ENCODE peak calls at places on chromosomes 4 and X, in seven cellular contexts. O, A, Q, J, F, P and X are unnamed samples.

GRCh38 chrX:48472225-48472624 is 2.2 kb upstream of the SLC38A5 start:
- DNase-seq in O (peak; percentile 11), A (no peak), Q (no peak), J (no peak), F (no peak), P (no peak), X (no peak)

GRCh38 chr4:153729901-153730300 is 29.9 kb downstream of the RNF175 start:
- DNase-seq in O (no peak), A (no peak), Q (no peak), J (no peak), F (no peak), P (no peak), X (no peak)

GRCh38 chr4:54498661-54499111 is 159.1 kb upstream of the KIT start:
- DNase-seq in O (no peak), A (no peak), Q (no peak), J (no peak), F (no peak), P (no peak), X (no peak)

GRCh38 chrX:42098897-42099296 is 175.5 kb upstream of the CASK start:
- DNase-seq in O (peak; percentile 2), A (no peak), Q (no peak), J (no peak), F (no peak), P (no peak), X (no peak)

GRCh38 chr4:119627267-119628190 is 1.1 kb downstream of the PDE5A start:
- DNase-seq in O (peak; percentile 92), A (no peak), Q (peak; percentile 63), J (no peak), F (peak; percentile 68), P (peak; percentile 54), X (peak; percentile 75)

GRCh38 chr4:72374156-72374555 is 194.9 kb downstream of the ADAMTS3 start:
- DNase-seq in O (no peak), A (no peak), Q (no peak), J (no peak), F (no peak), P (no peak), X (no peak)

GRCh38 chr4:53098681-53099121 is 236.6 kb downstream of the RASL11B start:
- DNase-seq in O (no peak), A (no peak), Q (no peak), J (no peak), F (no peak), P (no peak), X (no peak)

GRCh38 chr4:57048590-57049304 is 61.4 kb downstream of the IGFBP7 start:
- DNase-seq in O (no peak), A (no peak), Q (no peak), J (no peak), F (no peak), P (no peak), X (no peak)

GRCh38 chr4:42627887-42628646 is 28.8 kb downstream of the ATP8A1 start:
- DNase-seq in O (no peak), A (peak; percentile 97), Q (no peak), J (no peak), F (peak; percentile 15), P (no peak), X (no peak)

GRCh38 chr4:148834804-148835598 is 392.8 kb upstream of the NR3C2 start:
- DNase-seq in O (no peak), A (no peak), Q (no peak), J (no peak), F (no peak), P (no peak), X (no peak)

GRCh38 chrX:77698242-77698641 is 87.8 kb downstream of the ATRX start:
- DNase-seq in O (no peak), A (no peak), Q (no peak), J (no peak), F (no peak), P (no peak), X (no peak)

GRCh38 chrX:22081475-22082092 is 49.5 kb downstream of the PHEX start:
- DNase-seq in O (peak; percentile 22), A (no peak), Q (peak; percentile 62), J (peak; percentile 18), F (no peak), P (peak; percentile 3), X (no peak)

GRCh38 chr4:109434007-109434792 is 585 bp downstream of the SEC24B start:
- DNase-seq in O (peak; percentile 64), A (no peak), Q (peak; percentile 48), J (peak; percentile 18), F (no peak), P (no peak), X (no peak)

GRCh38 chr4:40515398-40516293 is 114.0 kb downstream of the RBM47 start:
- DNase-seq in O (no peak), A (peak; percentile 95), Q (peak; percentile 93), J (peak; percentile 64), F (peak; percentile 50), P (no peak), X (peak; percentile 54)

GRCh38 chr4:63717384-63717783 is 691.9 kb downstream of the TECRL start:
- DNase-seq in O (peak; percentile 3), A (peak; percentile 3), Q (peak; percentile 1), J (peak; percentile 21), F (no peak), P (no peak), X (no peak)

GRCh38 chr4:61273237-61273636 is 73.1 kb downstream of the ADGRL3 start:
- DNase-seq in O (no peak), A (no peak), Q (no peak), J (no peak), F (no peak), P (no peak), X (no peak)

GRCh38 chr4:183350317-183351071 is 28.3 kb upstream of the CLDN24 start:
- DNase-seq in O (no peak), A (no peak), Q (no peak), J (no peak), F (no peak), P (no peak), X (no peak)

GRCh38 chr4:183747931-183748664 is 89.0 kb downstream of the TRAPPC11 start:
- DNase-seq in O (peak; percentile 48), A (no peak), Q (no peak), J (no peak), F (no peak), P (no peak), X (no peak)

GRCh38 chr4:168619266-168619631 is 122.4 kb downstream of the PALLD start:
- DNase-seq in O (no peak), A (no peak), Q (no peak), J (no peak), F (no peak), P (no peak), X (no peak)

GRCh38 chr4:186554485-186554884 is 882 bp downstream of the MTNR1A start:
- DNase-seq in O (no peak), A (no peak), Q (peak; percentile 42), J (peak; percentile 14), F (no peak), P (no peak), X (no peak)

GRCh38 chrX:128884430-128884829 is 638.9 kb downstream of the SMARCA1 start:
- DNase-seq in O (no peak), A (no peak), Q (no peak), J (no peak), F (no peak), P (no peak), X (no peak)

DNA sequence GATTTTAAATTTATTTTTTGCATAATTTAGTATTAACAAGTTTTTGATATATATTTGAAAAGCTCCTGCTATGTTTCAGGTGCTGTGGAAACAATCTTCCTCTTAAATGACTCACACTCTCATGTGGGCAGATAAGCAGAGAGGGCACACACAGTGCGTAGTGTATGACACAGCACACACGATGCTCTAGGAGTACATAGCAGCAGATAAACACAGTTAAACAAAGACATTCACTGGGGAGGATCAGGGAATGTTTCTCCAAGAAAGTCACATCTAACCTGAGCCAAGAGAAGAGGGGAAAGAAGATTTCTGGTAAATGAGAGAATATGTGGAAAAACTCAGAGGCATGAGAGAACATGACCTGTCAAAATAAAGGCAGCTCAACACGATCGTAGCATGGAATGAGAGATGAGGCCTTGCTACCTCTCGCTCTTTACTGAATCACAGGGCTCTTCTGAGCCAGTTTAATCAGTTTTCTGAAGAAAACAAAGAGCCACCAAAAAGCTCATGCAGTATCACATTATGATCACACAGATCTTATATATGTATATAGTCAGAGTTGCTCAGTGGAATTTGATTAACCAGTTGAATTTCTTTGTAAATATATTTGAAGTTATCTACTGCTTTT is 251.0 kb downstream of the ANK2 start:
- DNase-seq in O (no peak), A (no peak), Q (no peak), J (peak; percentile 4), F (no peak), P (no peak), X (no peak)
- TF ChIP-seq TAF1 in O (no peak), A (no peak), Q (no peak), J (no peak), F (no peak), P (no peak), X (no peak)

GRCh38 chrX:69063486-69063885 is 101.8 kb downstream of the PJA1 start:
- DNase-seq in O (no peak), A (no peak), Q (no peak), J (no peak), F (no peak), P (no peak), X (no peak)
- TF ChIP-seq TAF1 in O (no peak), A (no peak), Q (no peak), J (no peak), F (no peak), P (no peak), X (no peak)

DNA sequence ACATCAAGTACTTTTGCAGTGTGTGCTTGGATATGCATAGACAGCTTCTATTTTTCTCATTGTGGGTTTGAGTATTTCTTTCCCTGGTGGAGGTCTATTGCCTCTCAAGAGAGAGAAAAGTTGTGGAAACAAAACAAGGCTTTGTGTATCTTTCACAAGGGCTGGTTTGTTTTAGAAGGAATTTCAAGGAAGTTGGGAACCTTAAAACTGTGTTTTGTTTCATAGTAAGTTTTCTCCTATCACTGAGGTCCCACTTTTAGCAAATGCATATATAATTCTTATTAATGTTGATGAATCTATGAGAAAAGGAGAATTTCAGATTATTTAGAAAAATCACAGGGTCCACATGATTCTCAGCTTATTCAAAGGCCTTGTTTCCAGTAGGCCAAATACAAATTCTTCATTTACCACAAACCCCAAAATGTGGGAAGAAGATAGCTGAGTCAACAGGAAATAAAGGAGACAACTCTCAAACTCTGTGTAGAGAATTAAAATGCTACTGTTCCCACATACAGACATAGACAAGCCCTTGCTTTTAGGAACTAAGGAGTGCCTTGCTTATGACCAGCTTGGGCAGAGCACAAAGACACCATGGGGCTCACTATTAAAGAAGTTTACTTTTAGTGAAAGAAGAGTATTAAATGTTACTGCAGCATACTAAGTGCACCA is 177.3 kb upstream of the LEF1 start:
- DNase-seq in O (no peak), A (no peak), Q (no peak), J (no peak), F (no peak), P (no peak), X (no peak)
- TF ChIP-seq TAF1 in O (no peak), A (no peak), Q (no peak), J (no peak), F (no peak), P (no peak), X (no peak)

GRCh38 chrX:138928737-138929459 is 217.4 kb upstream of the FGF13 start:
- DNase-seq in O (no peak), A (no peak), Q (peak; percentile 24), J (no peak), F (no peak), P (no peak), X (no peak)
- TF ChIP-seq TAF1 in O (no peak), A (no peak), Q (no peak), J (no peak), F (no peak), P (no peak), X (no peak)